ENCODE peak calls at places on chromosomes 1 and 21, in six cellular contexts. One of them, this sample, is unnamed.

GRCh38 chr1:199161766-199162303 is 523.0 kb downstream of the PTPRC start:
- DNase-seq in DMS153: no peak
- DNase-seq in activated CD8-positive, alpha-beta memory T cell treated with anti-CD3 and anti-CD28 coated beads, Interleukin-2, amount 50 U/mL, for 4 hours: no peak
- DNase-seq in iris pigment epithelial cell: no peak
- DNase-seq in neural crest cell: no peak
- DNase-seq in RCC 7860: no peak
- DNase-seq in this sample: no peak

GRCh38 chr1:163537809-163538208 is 216.1 kb downstream of the NUF2 start:
- DNase-seq in DMS153: no peak
- DNase-seq in activated CD8-positive, alpha-beta memory T cell treated with anti-CD3 and anti-CD28 coated beads, Interleukin-2, amount 50 U/mL, for 4 hours: no peak
- DNase-seq in iris pigment epithelial cell: no peak
- DNase-seq in neural crest cell: no peak
- DNase-seq in RCC 7860: no peak
- DNase-seq in this sample: no peak

GRCh38 chr1:223849352-223849751 is 3.6 kb upstream of the TP53BP2 start:
- DNase-seq in DMS153: no peak
- DNase-seq in activated CD8-positive, alpha-beta memory T cell treated with anti-CD3 and anti-CD28 coated beads, Interleukin-2, amount 50 U/mL, for 4 hours: no peak
- DNase-seq in iris pigment epithelial cell: no peak
- DNase-seq in neural crest cell: no peak
- DNase-seq in RCC 7860: no peak
- DNase-seq in this sample: no peak

GRCh38 chr1:8396083-8396911 is 78.4 kb downstream of the SLC45A1 start:
- DNase-seq in DMS153: no peak
- DNase-seq in activated CD8-positive, alpha-beta memory T cell treated with anti-CD3 and anti-CD28 coated beads, Interleukin-2, amount 50 U/mL, for 4 hours: no peak
- DNase-seq in iris pigment epithelial cell: peak; percentile 78
- DNase-seq in neural crest cell: no peak
- DNase-seq in RCC 7860: peak; percentile 72
- DNase-seq in this sample: no peak

GRCh38 chr1:15684468-15685283 is 556 bp downstream of the PLEKHM2 start:
- DNase-seq in DMS153: no peak
- DNase-seq in activated CD8-positive, alpha-beta memory T cell treated with anti-CD3 and anti-CD28 coated beads, Interleukin-2, amount 50 U/mL, for 4 hours: peak; percentile 36
- DNase-seq in iris pigment epithelial cell: peak; percentile 28
- DNase-seq in neural crest cell: peak; percentile 37
- DNase-seq in RCC 7860: no peak
- DNase-seq in this sample: no peak

GRCh38 chr1:174877208-174877673 is 122.5 kb upstream of the CACYBP start:
- DNase-seq in DMS153: peak; percentile 29
- DNase-seq in activated CD8-positive, alpha-beta memory T cell treated with anti-CD3 and anti-CD28 coated beads, Interleukin-2, amount 50 U/mL, for 4 hours: no peak
- DNase-seq in iris pigment epithelial cell: no peak
- DNase-seq in neural crest cell: no peak
- DNase-seq in RCC 7860: no peak
- DNase-seq in this sample: peak; percentile 56

GRCh38 chr1:57422271-57423134 is 1.4 kb downstream of the DAB1 start:
- DNase-seq in DMS153: no peak
- DNase-seq in activated CD8-positive, alpha-beta memory T cell treated with anti-CD3 and anti-CD28 coated beads, Interleukin-2, amount 50 U/mL, for 4 hours: no peak
- DNase-seq in iris pigment epithelial cell: peak; percentile 31
- DNase-seq in neural crest cell: peak; percentile 57
- DNase-seq in RCC 7860: no peak
- DNase-seq in this sample: peak; percentile 30

GRCh38 chr1:223500560-223501425 is 107.6 kb downstream of the CCDC185 start:
- DNase-seq in DMS153: no peak
- DNase-seq in activated CD8-positive, alpha-beta memory T cell treated with anti-CD3 and anti-CD28 coated beads, Interleukin-2, amount 50 U/mL, for 4 hours: no peak
- DNase-seq in iris pigment epithelial cell: peak; percentile 86
- DNase-seq in neural crest cell: no peak
- DNase-seq in RCC 7860: peak; percentile 99
- DNase-seq in this sample: peak; percentile 31

GRCh38 chr21:31711326-31711725 is 20.6 kb downstream of the SCAF4 start:
- DNase-seq in DMS153: no peak
- DNase-seq in activated CD8-positive, alpha-beta memory T cell treated with anti-CD3 and anti-CD28 coated beads, Interleukin-2, amount 50 U/mL, for 4 hours: no peak
- DNase-seq in iris pigment epithelial cell: no peak
- DNase-seq in neural crest cell: no peak
- DNase-seq in RCC 7860: no peak
- DNase-seq in this sample: no peak

GRCh38 chr1:26950602-26951001 is 9.7 kb downstream of the KDF1 start:
- DNase-seq in DMS153: no peak
- DNase-seq in activated CD8-positive, alpha-beta memory T cell treated with anti-CD3 and anti-CD28 coated beads, Interleukin-2, amount 50 U/mL, for 4 hours: no peak
- DNase-seq in iris pigment epithelial cell: no peak
- DNase-seq in neural crest cell: no peak
- DNase-seq in RCC 7860: no peak
- DNase-seq in this sample: no peak

GRCh38 chr1:234573711-234574299 is 36.2 kb downstream of the IRF2BP2 start:
- DNase-seq in DMS153: no peak
- DNase-seq in activated CD8-positive, alpha-beta memory T cell treated with anti-CD3 and anti-CD28 coated beads, Interleukin-2, amount 50 U/mL, for 4 hours: no peak
- DNase-seq in iris pigment epithelial cell: peak; percentile 42
- DNase-seq in neural crest cell: no peak
- DNase-seq in RCC 7860: no peak
- DNase-seq in this sample: no peak

GRCh38 chr21:44637018-44637850 is at the start of gene KRTAP10-10:
- DNase-seq in DMS153: no peak
- DNase-seq in activated CD8-positive, alpha-beta memory T cell treated with anti-CD3 and anti-CD28 coated beads, Interleukin-2, amount 50 U/mL, for 4 hours: no peak
- DNase-seq in iris pigment epithelial cell: no peak
- DNase-seq in neural crest cell: no peak
- DNase-seq in RCC 7860: no peak
- DNase-seq in this sample: no peak

GRCh38 chr21:40516336-40516735 is 330.6 kb downstream of the DSCAM start:
- DNase-seq in DMS153: peak; percentile 1
- DNase-seq in activated CD8-positive, alpha-beta memory T cell treated with anti-CD3 and anti-CD28 coated beads, Interleukin-2, amount 50 U/mL, for 4 hours: no peak
- DNase-seq in iris pigment epithelial cell: no peak
- DNase-seq in neural crest cell: no peak
- DNase-seq in RCC 7860: no peak
- DNase-seq in this sample: no peak

GRCh38 chr1:64474639-64475038 is 4.7 kb downstream of the CACHD1 start:
- DNase-seq in DMS153: no peak
- DNase-seq in activated CD8-positive, alpha-beta memory T cell treated with anti-CD3 and anti-CD28 coated beads, Interleukin-2, amount 50 U/mL, for 4 hours: no peak
- DNase-seq in iris pigment epithelial cell: no peak
- DNase-seq in neural crest cell: no peak
- DNase-seq in RCC 7860: peak; percentile 33
- DNase-seq in this sample: no peak

GRCh38 chr1:48109390-48110009 is 112.3 kb upstream of the TRABD2B start:
- DNase-seq in DMS153: peak; percentile 64
- DNase-seq in activated CD8-positive, alpha-beta memory T cell treated with anti-CD3 and anti-CD28 coated beads, Interleukin-2, amount 50 U/mL, for 4 hours: no peak
- DNase-seq in iris pigment epithelial cell: peak; percentile 62
- DNase-seq in neural crest cell: peak; percentile 29
- DNase-seq in RCC 7860: peak; percentile 56
- DNase-seq in this sample: no peak

GRCh38 chr1:204520834-204521709 is 4.9 kb downstream of the MDM4 start:
- DNase-seq in DMS153: peak; percentile 54
- DNase-seq in activated CD8-positive, alpha-beta memory T cell treated with anti-CD3 and anti-CD28 coated beads, Interleukin-2, amount 50 U/mL, for 4 hours: peak; percentile 39
- DNase-seq in iris pigment epithelial cell: peak; percentile 85
- DNase-seq in neural crest cell: no peak
- DNase-seq in RCC 7860: peak; percentile 55
- DNase-seq in this sample: no peak

GRCh38 chr1:38512789-38513188 is 346.8 kb downstream of the RRAGC start:
- DNase-seq in DMS153: no peak
- DNase-seq in activated CD8-positive, alpha-beta memory T cell treated with anti-CD3 and anti-CD28 coated beads, Interleukin-2, amount 50 U/mL, for 4 hours: no peak
- DNase-seq in iris pigment epithelial cell: no peak
- DNase-seq in neural crest cell: no peak
- DNase-seq in RCC 7860: no peak
- DNase-seq in this sample: no peak